ENCODE peak calls at places on chromosomes 4 and X, in eight cellular contexts. F, L, Y, K, P, W, X and Z are unnamed samples.

GRCh38 chr4:182975806-182976205 is 58.6 kb upstream of the DCTD start:
- DNase-seq in F (peak; percentile 66), L (no peak), Y (no peak), K (no peak), P (no peak), W (no peak), X (no peak), Z (no peak)

GRCh38 chr4:15753786-15754185 is 24.3 kb upstream of the CD38 start:
- DNase-seq in F (no peak), L (no peak), Y (no peak), K (no peak), P (no peak), W (no peak), X (no peak), Z (no peak)

GRCh38 chrX:39313149-39313548 is 511.9 kb downstream of the MID1IP1 start:
- DNase-seq in F (no peak), L (no peak), Y (no peak), K (no peak), P (no peak), W (no peak), X (no peak), Z (no peak)

GRCh38 chr4:61426229-61426628 is 226.1 kb downstream of the ADGRL3 start:
- DNase-seq in F (no peak), L (no peak), Y (no peak), K (no peak), P (no peak), W (no peak), X (no peak), Z (no peak)

GRCh38 chr4:56302775-56303174 is 84.5 kb downstream of the AASDH start:
- DNase-seq in F (no peak), L (no peak), Y (no peak), K (no peak), P (no peak), W (no peak), X (no peak), Z (no peak)

GRCh38 chr4:165779950-165780670 is 92.9 kb upstream of the TLL1 start:
- DNase-seq in F (no peak), L (no peak), Y (no peak), K (no peak), P (no peak), W (no peak), X (no peak), Z (no peak)

GRCh38 chr4:179097741-179098140 is 1655.5 kb upstream of the AGA start:
- DNase-seq in F (no peak), L (no peak), Y (no peak), K (no peak), P (no peak), W (peak; percentile 41), X (no peak), Z (no peak)

GRCh38 chr4:121096629-121097028 is 24.3 kb upstream of the NDNF start:
- DNase-seq in F (peak; percentile 18), L (peak; percentile 15), Y (no peak), K (no peak), P (peak; percentile 9), W (no peak), X (no peak), Z (no peak)

GRCh38 chrX:39196192-39197102 is 395.2 kb downstream of the MID1IP1 start:
- DNase-seq in F (peak; percentile 24), L (peak; percentile 73), Y (no peak), K (peak; percentile 3), P (no peak), W (no peak), X (no peak), Z (peak; percentile 26)

GRCh38 chr4:76990288-76991080 is 40.9 kb downstream of the SEPTIN11 start:
- DNase-seq in F (peak; percentile 94), L (no peak), Y (no peak), K (no peak), P (no peak), W (no peak), X (no peak), Z (no peak)

GRCh38 chrX:131316260-131316659 is 27.2 kb upstream of the IGSF1 start:
- DNase-seq in F (no peak), L (no peak), Y (no peak), K (no peak), P (no peak), W (no peak), X (no peak), Z (no peak)

GRCh38 chr4:29052266-29052665 is 1667.9 kb upstream of the PCDH7 start:
- DNase-seq in F (no peak), L (no peak), Y (no peak), K (no peak), P (no peak), W (no peak), X (no peak), Z (no peak)

GRCh38 chr4:142811034-142811433 is 35.1 kb downstream of the INPP4B start:
- DNase-seq in F (no peak), L (no peak), Y (no peak), K (no peak), P (no peak), W (no peak), X (no peak), Z (no peak)